ENCODE peak calls at places on chromosomes 3 and 15, in four cellular contexts. E is OCI-LY7; Z is left cardiac atrium; G is activated CD8-positive, alpha-beta memory T cell treated with anti-CD3 and anti-CD28 coated beads for 48 hours. R is an unnamed sample.

GRCh38 chr15:78083687-78084358 is 6.3 kb upstream of the TBC1D2B start:
- DNase-seq in E (no peak), Z (no peak), G (no peak), R (no peak)

GRCh38 chr3:40325465-40325864 is 16.0 kb downstream of the EIF1B start:
- DNase-seq in E (no peak), Z (no peak), G (no peak), R (no peak)

GRCh38 chr15:75891895-75892294 is 11.8 kb upstream of the FBXO22 start:
- DNase-seq in E (no peak), Z (no peak), G (no peak), R (no peak)

GRCh38 chr15:42994546-42994945 is 74.0 kb upstream of the TTBK2 start:
- DNase-seq in E (no peak), Z (no peak), G (no peak), R (no peak)

GRCh38 chr3:16365454-16366128 is 100.6 kb downstream of the OXNAD1 start:
- DNase-seq in E (peak; percentile 86), Z (no peak), G (no peak), R (no peak)

GRCh38 chr3:52095990-52096775 is 39.8 kb upstream of the DUSP7 start:
- DNase-seq in E (no peak), Z (peak; percentile 8), G (no peak), R (no peak)

GRCh38 chr3:177523072-177523675 is 325.9 kb upstream of the TBL1XR1 start:
- DNase-seq in E (no peak), Z (no peak), G (no peak), R (no peak)

GRCh38 chr15:77525907-77526581 is 105.4 kb downstream of the HMG20A start:
- DNase-seq in E (no peak), Z (no peak), G (no peak), R (no peak)

GRCh38 chr15:29636140-29636539 is 186.1 kb downstream of the TJP1 start:
- DNase-seq in E (no peak), Z (no peak), G (no peak), R (no peak)

GRCh38 chr3:108673988-108674661 is 83.1 kb downstream of the RETNLB start:
- DNase-seq in E (no peak), Z (no peak), G (no peak), R (no peak)

GRCh38 chr3:141410861-141411771 is 42.8 kb downstream of the ZBTB38 start:
- DNase-seq in E (no peak), Z (no peak), G (no peak), R (no peak)

GRCh38 chr3:194775731-194776130 is 90.0 kb downstream of the FAM43A start:
- DNase-seq in E (no peak), Z (no peak), G (no peak), R (peak; percentile 44)

GRCh38 chr3:186049001-186049400 is 59.9 kb downstream of the ETV5 start:
- DNase-seq in E (no peak), Z (no peak), G (no peak), R (no peak)

GRCh38 chr3:172201136-172201989 is 162.0 kb downstream of the FNDC3B start:
- DNase-seq in E (no peak), Z (peak; percentile 89), G (no peak), R (peak; percentile 90)

GRCh38 chr15:69459063-69459462 is 6.4 kb downstream of the RPLP1 start:
- DNase-seq in E (no peak), Z (no peak), G (no peak), R (no peak)

GRCh38 chr3:124157748-124158147 is 165.8 kb upstream of the ROPN1 start:
- DNase-seq in E (no peak), Z (no peak), G (no peak), R (no peak)